ENCODE peak calls at places on chromosomes 16 and 17, in ten cellular contexts. R, P, Z, C, U, Y, F, S, Q and V are unnamed samples. For H3K4me1, the result is how much of the 10 kb centered on the place peaks cover.

GRCh38 chr17:20278805-20279204 is 188.5 kb downstream of the LGALS9B start:
- DNase-seq in R (peak), P (no peak), Z (no peak), C (no peak), U (no peak), Y (no peak), F (no peak), S (no peak), Q (no peak), V (peak)

GRCh38 chr16:17229766-17230165 is 241.0 kb downstream of the XYLT1 start:
- DNase-seq in R (no peak), P (no peak), Z (no peak), C (no peak), U (no peak), Y (no peak), F (no peak), S (no peak), Q (no peak), V (no peak)

GRCh38 chr17:71975998-71976649 is 144.7 kb upstream of the SOX9 start:
- DNase-seq in R (peak), P (peak), Z (peak), C (no peak), U (peak), Y (peak), F (peak), S (peak), Q (no peak), V (peak)

GRCh38 chr17:38877130-38877851 is 7.4 kb downstream of the LASP1 start:
- DNase-seq in R (peak), P (no peak), Z (no peak), C (no peak), U (no peak), Y (peak), F (no peak), S (no peak), Q (no peak), V (peak)

GRCh38 chr17:21823130-21823529 is 130.8 kb downstream of the KCNJ18 start:
- DNase-seq in R (no peak), P (no peak), Z (no peak), C (no peak), U (no peak), Y (no peak), F (no peak), S (no peak), Q (no peak), V (no peak)

GRCh38 chr16:27281285-27281684 is 12.7 kb upstream of the NSMCE1 start:
- DNase-seq in R (no peak), P (no peak), Z (no peak), C (no peak), U (no peak), Y (no peak), F (no peak), S (no peak), Q (no peak), V (peak)

GRCh38 chr17:13114601-13115024 is 96.8 kb upstream of the ELAC2 start:
- DNase-seq in R (peak), P (no peak), Z (no peak), C (no peak), U (peak), Y (no peak), F (peak), S (peak), Q (no peak), V (peak)

GRCh38 chr17:73156887-73157870 is 7.6 kb upstream of the SSTR2 start:
- DNase-seq in R (peak), P (no peak), Z (no peak), C (no peak), U (no peak), Y (no peak), F (no peak), S (no peak), Q (no peak), V (peak)

GRCh38 chr17:48057626-48058025 is 9.5 kb downstream of the NFE2L1 start:
- DNase-seq in R (no peak), P (no peak), Z (no peak), C (no peak), U (no peak), Y (no peak), F (no peak), S (no peak), Q (no peak), V (peak)

GRCh38 chr17:71527311-71527710 is 593.5 kb upstream of the SOX9 start:
- DNase-seq in R (no peak), P (no peak), Z (no peak), C (no peak), U (no peak), Y (no peak), F (no peak), S (no peak), Q (no peak), V (no peak)

GRCh38 chr16:106623-107324 is 28.7 kb downstream of the MPG start:
- DNase-seq in R (peak), P (no peak), Z (peak), C (peak), U (peak), Y (no peak), F (peak), S (peak), Q (peak), V (peak)

GRCh38 chr17:55437165-55437605 is 15.6 kb upstream of the MMD start:
- DNase-seq in R (peak), P (no peak), Z (no peak), C (no peak), U (no peak), Y (no peak), F (no peak), S (no peak), Q (no peak), V (peak)

GRCh38 chr16:27640277-27640600 is 90.3 kb downstream of the KATNIP start:
- DNase-seq in R (peak), P (peak), Z (no peak), C (no peak), U (no peak), Y (no peak), F (no peak), S (no peak), Q (no peak), V (peak)

GRCh38 chr16:78705694-78706093 is 606.2 kb downstream of the WWOX start:
- DNase-seq in R (peak), P (no peak), Z (no peak), C (no peak), U (no peak), Y (no peak), F (peak), S (peak), Q (no peak), V (no peak)

GRCh38 chr17:48612456-48612853 is 1.6 kb upstream of the HOXB7 start:
- DNase-seq in R (no peak), P (no peak), Z (no peak), C (peak), U (no peak), Y (no peak), F (peak), S (no peak), Q (no peak), V (no peak)

GRCh38 chr16:87850009-87851006 is 19.0 kb downstream of the SLC7A5 start:
- DNase-seq in R (peak), P (no peak), Z (peak), C (peak), U (peak), Y (peak), F (peak), S (peak), Q (peak), V (peak)

GRCh38 chr16:50326835-50327465 is 41.8 kb downstream of the BRD7 start:
- DNase-seq in R (peak), P (no peak), Z (no peak), C (no peak), U (no peak), Y (no peak), F (peak), S (no peak), Q (peak), V (peak)

GRCh38 chr17:31509095-31509804 is 117.8 kb downstream of the RAB11FIP4 start:
- DNase-seq in R (no peak), P (no peak), Z (no peak), C (no peak), U (no peak), Y (no peak), F (no peak), S (no peak), Q (no peak), V (no peak)

GRCh38 chr17:31510273-31511175 is 119.0 kb downstream of the RAB11FIP4 start:
- DNase-seq in R (no peak), P (no peak), Z (peak), C (no peak), U (peak), Y (no peak), F (no peak), S (no peak), Q (no peak), V (no peak)

GRCh38 chr17:31506517-31506916 is 115.0 kb downstream of the RAB11FIP4 start:
- DNase-seq in R (no peak), P (no peak), Z (no peak), C (no peak), U (no peak), Y (no peak), F (no peak), S (no peak), Q (no peak), V (no peak)

GRCh38 chr17:31509805-31510177 is 118.3 kb downstream of the RAB11FIP4 start:
- DNase-seq in R (peak), P (no peak), Z (no peak), C (no peak), U (no peak), Y (no peak), F (no peak), S (no peak), Q (no peak), V (no peak)

DNA sequence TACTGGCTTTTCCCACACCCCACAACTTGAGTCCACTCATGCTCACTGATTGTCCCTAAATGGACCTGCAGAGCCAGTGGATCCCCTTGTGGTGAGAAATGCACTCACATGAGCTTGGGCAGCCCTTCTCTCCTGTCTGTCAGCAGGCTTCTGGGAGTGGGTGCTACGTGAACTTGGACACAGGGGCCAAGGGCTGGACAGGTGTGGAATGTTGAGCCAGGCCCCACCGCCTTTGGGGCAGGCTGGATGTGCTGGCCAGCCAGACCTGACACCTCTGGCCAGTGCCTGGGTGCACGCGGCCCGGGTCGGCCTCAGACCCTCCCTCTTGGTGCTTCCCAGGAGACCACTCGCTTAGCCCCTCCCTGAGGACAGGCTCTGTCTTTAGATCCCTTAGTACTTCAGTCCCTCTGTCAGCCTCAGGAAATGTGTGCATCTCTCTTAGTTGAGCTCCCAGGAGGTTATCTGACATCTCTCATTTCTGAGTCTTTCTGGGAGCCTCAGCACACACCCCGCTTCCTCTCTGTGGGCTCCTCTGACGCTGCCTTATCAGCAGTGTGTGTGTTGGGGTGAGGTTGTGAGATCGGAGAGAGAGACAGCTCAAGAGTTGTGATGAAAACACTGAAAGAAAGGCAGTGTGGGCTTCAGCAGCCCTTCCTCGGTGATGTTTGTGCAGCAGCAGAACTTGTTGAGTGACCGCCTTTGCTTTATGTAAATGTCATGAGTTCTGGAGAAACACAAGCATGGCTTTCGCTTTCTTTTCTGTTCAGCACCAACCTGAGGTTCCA is 117.0 kb downstream of the RAB11FIP4 start:
- DNase-seq in R (peak), P (no peak), Z (peak), C (no peak), U (no peak), Y (no peak), F (no peak), S (no peak), Q (peak), V (peak)
- H3K4me1 ChIP-seq in R (under half), P (under half), Z (under half), C (under half), U (under half), Y (under half), F (under half), S (under half), Q (under half), V (under half)

GRCh38 chr17:78817123-78817522 is 23.5 kb downstream of the USP36 start:
- DNase-seq in R (no peak), P (no peak), Z (no peak), C (no peak), U (no peak), Y (no peak), F (no peak), S (no peak), Q (peak), V (no peak)

GRCh38 chr17:78818152-78818846 is 22.3 kb downstream of the USP36 start:
- DNase-seq in R (no peak), P (no peak), Z (no peak), C (no peak), U (no peak), Y (no peak), F (no peak), S (no peak), Q (no peak), V (no peak)

GRCh38 chr17:78820122-78820792 is 20.4 kb downstream of the USP36 start:
- DNase-seq in R (no peak), P (no peak), Z (no peak), C (no peak), U (no peak), Y (no peak), F (no peak), S (no peak), Q (no peak), V (no peak)

GRCh38 chr17:78819402-78819801 is 21.2 kb downstream of the USP36 start:
- DNase-seq in R (no peak), P (no peak), Z (no peak), C (no peak), U (no peak), Y (no peak), F (no peak), S (no peak), Q (no peak), V (no peak)

DNA sequence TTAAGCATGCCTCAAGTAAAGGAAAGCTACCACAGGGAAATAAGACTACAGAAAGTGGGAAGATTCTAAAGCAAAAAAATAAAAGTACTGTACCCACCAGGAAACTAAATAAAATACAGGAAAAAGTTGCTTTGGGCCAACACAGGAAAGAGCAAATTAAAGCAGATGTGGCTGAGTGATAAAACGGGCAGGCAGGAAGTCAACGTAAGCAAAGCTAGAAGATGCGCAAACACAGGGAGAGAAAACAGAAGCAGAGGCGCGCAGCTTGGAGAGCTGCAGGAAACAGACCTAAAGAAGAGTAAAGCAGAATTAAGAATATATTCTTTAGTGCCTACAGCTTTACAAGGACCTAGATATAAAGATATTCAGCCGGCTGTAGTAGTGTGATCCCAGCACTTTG is 21.7 kb downstream of the USP36 start:
- DNase-seq in R (no peak), P (no peak), Z (no peak), C (peak), U (peak), Y (no peak), F (peak), S (no peak), Q (peak), V (no peak)
- H3K4me1 ChIP-seq in R (under half), P (under half), Z (under half), C (under half), U (under half), Y (under half), F (under half), S (under half), Q (under half), V (under half)

GRCh38 chr17:57918017-57918895 is 37.0 kb downstream of the CUEDC1 start:
- DNase-seq in R (peak), P (no peak), Z (no peak), C (no peak), U (no peak), Y (no peak), F (peak), S (no peak), Q (no peak), V (peak)
- H3K4me1 ChIP-seq in R (under half), P (under half), Z (under half), C (under half), U (half or more), Y (half or more), F (under half), S (under half), Q (under half), V (under half)

DNA sequence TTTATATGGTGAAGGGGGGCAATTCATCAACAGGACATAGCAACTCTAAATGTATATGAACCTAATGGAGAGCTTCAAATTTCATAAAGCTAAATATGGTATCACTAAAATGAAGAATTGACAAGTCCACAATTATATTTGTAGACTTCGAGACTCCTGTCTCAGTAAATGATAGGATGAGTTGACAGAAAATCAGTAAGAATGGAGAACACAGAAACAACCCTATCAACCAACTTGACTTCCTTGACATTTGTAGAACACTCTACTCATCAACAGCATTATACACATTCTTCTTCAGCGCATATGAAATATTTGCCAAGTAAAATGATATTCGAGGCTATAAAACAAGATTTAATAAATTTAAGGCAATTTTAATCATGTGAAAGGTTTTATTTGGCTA is 322.9 kb upstream of the MAF start:
- DNase-seq in R (no peak), P (no peak), Z (no peak), C (no peak), U (no peak), Y (no peak), F (no peak), S (no peak), Q (no peak), V (no peak)
- H3K4me1 ChIP-seq in R (under half), P (under half), Z (under half), C (under half), U (under half), Y (under half), F (under half), S (under half), Q (under half), V (under half)

DNA sequence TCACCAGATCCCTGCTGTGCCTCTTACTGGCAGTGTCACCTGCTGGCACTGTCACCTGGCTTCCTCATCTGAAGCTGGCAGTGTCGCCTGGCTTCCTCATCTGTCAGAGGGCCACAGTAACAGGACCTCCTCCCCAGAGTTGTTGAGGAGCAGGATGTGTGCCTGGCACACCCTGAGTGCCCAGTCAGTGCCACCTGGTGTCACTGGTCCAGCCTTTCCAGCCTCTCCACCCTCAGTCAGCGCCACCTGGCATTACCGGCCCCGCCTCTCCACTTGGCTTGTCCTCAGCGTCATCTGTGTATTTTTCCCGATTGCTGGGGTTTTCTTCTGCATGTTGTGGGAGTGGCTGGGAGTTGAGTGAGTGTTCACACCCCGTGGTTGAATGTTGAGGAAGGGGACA is 37.9 kb downstream of the USP10 start:
- DNase-seq in R (no peak), P (no peak), Z (no peak), C (no peak), U (no peak), Y (peak), F (no peak), S (no peak), Q (no peak), V (no peak)
- H3K4me1 ChIP-seq in R (under half), P (under half), Z (under half), C (under half), U (half or more), Y (half or more), F (under half), S (under half), Q (under half), V (under half)

DNA sequence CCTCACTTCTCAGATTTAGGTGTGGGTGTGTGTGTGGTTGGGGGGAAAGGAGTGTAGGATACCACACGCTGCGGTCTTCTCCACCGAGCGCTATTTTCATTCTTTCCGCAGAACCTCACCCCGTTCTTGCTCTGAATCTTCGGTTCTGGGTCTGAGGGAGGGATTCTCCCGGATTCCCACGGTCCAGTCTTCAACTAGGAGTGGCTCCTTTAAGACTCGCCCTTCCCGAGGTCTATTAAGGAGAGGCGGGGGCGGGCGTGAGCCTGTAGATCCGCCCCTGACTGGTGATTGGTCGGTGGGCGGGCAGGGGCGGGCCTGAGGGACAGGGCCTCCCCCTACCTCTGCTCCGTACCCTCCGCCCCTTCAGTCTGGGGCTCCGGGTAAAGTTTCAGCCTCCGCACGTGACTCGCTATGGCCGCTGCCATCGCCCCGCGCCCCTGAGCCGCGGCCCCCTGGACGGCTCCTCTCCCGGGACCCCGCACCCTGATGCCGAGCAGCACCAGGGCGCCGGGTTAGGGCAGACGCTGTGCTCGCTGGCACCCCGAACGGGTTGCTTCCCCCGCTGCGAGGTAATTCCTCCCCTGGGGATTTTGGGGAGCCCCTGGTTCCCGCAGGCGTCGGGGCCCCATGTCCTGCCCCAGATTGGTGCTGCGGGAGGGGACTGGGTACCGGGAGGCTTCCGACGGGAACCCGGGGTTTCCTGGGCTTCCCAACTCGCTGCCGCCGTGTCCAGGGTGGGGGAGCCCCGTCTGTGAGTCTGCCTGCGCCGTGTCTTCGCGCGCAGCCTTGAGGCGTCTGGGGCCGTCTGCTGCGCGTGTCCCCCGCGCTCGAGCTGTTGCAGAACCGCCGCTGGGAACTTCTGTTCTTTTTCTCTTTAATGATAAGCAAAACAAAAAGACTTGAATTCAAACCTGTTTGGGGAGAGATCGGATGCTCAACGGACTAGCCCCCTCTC is 9.2 kb downstream of the RARA start:
- DNase-seq in R (peak), P (peak), Z (peak), C (peak), U (peak), Y (peak), F (peak), S (peak), Q (peak), V (peak)
- H3K4me1 ChIP-seq in R (under half), P (half or more), Z (under half), C (half or more), U (half or more), Y (half or more), F (half or more), S (half or more), Q (half or more), V (under half)

DNA sequence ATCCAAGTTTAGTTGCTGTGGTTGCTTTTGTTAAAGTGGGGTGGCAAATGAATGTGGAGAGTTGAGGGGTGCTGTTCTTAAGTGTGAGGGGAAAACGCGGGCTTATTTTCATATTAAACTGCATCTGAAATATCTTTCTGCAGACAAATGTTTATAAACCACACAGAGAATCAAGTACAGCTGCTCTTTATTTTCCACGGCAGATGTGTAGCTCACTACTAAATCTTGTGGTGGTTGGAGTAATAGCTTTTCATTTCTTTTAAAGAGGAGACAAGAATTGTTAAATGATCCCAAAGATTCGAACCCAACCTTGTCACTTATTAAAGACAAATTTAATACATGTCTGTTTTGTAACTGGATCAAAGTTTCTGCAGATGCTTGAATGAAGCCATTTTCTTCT is 2.1 kb downstream of the CLTC start:
- DNase-seq in R (no peak), P (no peak), Z (no peak), C (no peak), U (no peak), Y (no peak), F (no peak), S (no peak), Q (no peak), V (no peak)
- H3K4me1 ChIP-seq in R (under half), P (under half), Z (under half), C (under half), U (half or more), Y (half or more), F (under half), S (under half), Q (under half), V (under half)